ENCODE peak calls at places on chromosomes 13 and 19, in seven cellular contexts. One of them, this sample, is unnamed. For H3K4me1, the result is how much of the 10 kb centered on the place peaks cover.

GRCh38 chr19:45404557-45405434 is at the start of gene PPP1R13L:
- DNase-seq in ovary: peak
- DNase-seq in body of pancreas: peak
- DNase-seq in GM12878: peak
- DNase-seq in A549: peak
- DNase-seq in heart left ventricle: peak
- DNase-seq in right lobe of liver: peak
- DNase-seq in this sample: peak

GRCh38 chr19:23093832-23094231 is 23.0 kb upstream of the ZNF730 start:
- DNase-seq in right lobe of liver: no peak
- DNase-seq in heart left ventricle: no peak
- DNase-seq in body of pancreas: no peak
- DNase-seq in A549: no peak
- DNase-seq in ovary: no peak
- DNase-seq in GM12878: no peak
- DNase-seq in this sample: no peak

GRCh38 chr13:99464441-99464949 is 36.8 kb upstream of the TM9SF2 start:
- DNase-seq in body of pancreas: no peak
- DNase-seq in A549: no peak
- DNase-seq in ovary: no peak
- DNase-seq in GM12878: no peak
- DNase-seq in heart left ventricle: no peak
- DNase-seq in right lobe of liver: no peak
- DNase-seq in this sample: no peak

GRCh38 chr13:102677122-102677521 is 17.7 kb downstream of the METTL21C start:
- DNase-seq in heart left ventricle: no peak
- DNase-seq in GM12878: no peak
- DNase-seq in A549: no peak
- DNase-seq in ovary: no peak
- DNase-seq in body of pancreas: no peak
- DNase-seq in right lobe of liver: no peak
- DNase-seq in this sample: no peak

GRCh38 chr19:15730538-15730937 is 2.7 kb downstream of the OR10H2 start:
- DNase-seq in body of pancreas: no peak
- DNase-seq in GM12878: no peak
- DNase-seq in heart left ventricle: no peak
- DNase-seq in right lobe of liver: no peak
- DNase-seq in A549: no peak
- DNase-seq in ovary: no peak
- DNase-seq in this sample: no peak

GRCh38 chr13:106468207-106468606 is 67.3 kb downstream of the EFNB2 start:
- DNase-seq in ovary: no peak
- DNase-seq in GM12878: no peak
- DNase-seq in A549: no peak
- DNase-seq in right lobe of liver: no peak
- DNase-seq in body of pancreas: no peak
- DNase-seq in heart left ventricle: peak
- DNase-seq in this sample: no peak

GRCh38 chr19:47613165-47614146 is 4.5 kb downstream of the BICRA start:
- DNase-seq in body of pancreas: no peak
- DNase-seq in right lobe of liver: no peak
- DNase-seq in heart left ventricle: no peak
- DNase-seq in ovary: peak
- DNase-seq in GM12878: no peak
- DNase-seq in A549: no peak
- DNase-seq in this sample: no peak

GRCh38 chr13:31722684-31723083 is 16.6 kb upstream of the RXFP2 start:
- DNase-seq in ovary: no peak
- DNase-seq in heart left ventricle: no peak
- DNase-seq in body of pancreas: no peak
- DNase-seq in right lobe of liver: no peak
- DNase-seq in A549: no peak
- DNase-seq in GM12878: no peak
- DNase-seq in this sample: no peak

GRCh38 chr13:50080856-50081105 is 65.5 kb downstream of the KCNRG start:
- DNase-seq in A549: no peak
- DNase-seq in body of pancreas: no peak
- DNase-seq in heart left ventricle: no peak
- DNase-seq in GM12878: no peak
- DNase-seq in right lobe of liver: no peak
- DNase-seq in ovary: no peak
- DNase-seq in this sample: no peak

GRCh38 chr13:50080158-50080855 is 65.1 kb downstream of the KCNRG start:
- DNase-seq in ovary: peak
- DNase-seq in body of pancreas: peak
- DNase-seq in GM12878: no peak
- DNase-seq in right lobe of liver: no peak
- DNase-seq in A549: no peak
- DNase-seq in heart left ventricle: no peak
- DNase-seq in this sample: peak

GRCh38 chr13:50081106-50081898 is 66.1 kb downstream of the KCNRG start:
- DNase-seq in A549: no peak
- DNase-seq in right lobe of liver: peak
- DNase-seq in ovary: peak
- DNase-seq in GM12878: no peak
- DNase-seq in heart left ventricle: peak
- DNase-seq in body of pancreas: peak
- DNase-seq in this sample: peak

GRCh38 chr13:50081899-50082425 is 66.7 kb downstream of the KCNRG start:
- DNase-seq in GM12878: peak
- DNase-seq in heart left ventricle: peak
- DNase-seq in ovary: peak
- DNase-seq in right lobe of liver: peak
- DNase-seq in body of pancreas: peak
- DNase-seq in A549: peak
- DNase-seq in this sample: peak

DNA sequence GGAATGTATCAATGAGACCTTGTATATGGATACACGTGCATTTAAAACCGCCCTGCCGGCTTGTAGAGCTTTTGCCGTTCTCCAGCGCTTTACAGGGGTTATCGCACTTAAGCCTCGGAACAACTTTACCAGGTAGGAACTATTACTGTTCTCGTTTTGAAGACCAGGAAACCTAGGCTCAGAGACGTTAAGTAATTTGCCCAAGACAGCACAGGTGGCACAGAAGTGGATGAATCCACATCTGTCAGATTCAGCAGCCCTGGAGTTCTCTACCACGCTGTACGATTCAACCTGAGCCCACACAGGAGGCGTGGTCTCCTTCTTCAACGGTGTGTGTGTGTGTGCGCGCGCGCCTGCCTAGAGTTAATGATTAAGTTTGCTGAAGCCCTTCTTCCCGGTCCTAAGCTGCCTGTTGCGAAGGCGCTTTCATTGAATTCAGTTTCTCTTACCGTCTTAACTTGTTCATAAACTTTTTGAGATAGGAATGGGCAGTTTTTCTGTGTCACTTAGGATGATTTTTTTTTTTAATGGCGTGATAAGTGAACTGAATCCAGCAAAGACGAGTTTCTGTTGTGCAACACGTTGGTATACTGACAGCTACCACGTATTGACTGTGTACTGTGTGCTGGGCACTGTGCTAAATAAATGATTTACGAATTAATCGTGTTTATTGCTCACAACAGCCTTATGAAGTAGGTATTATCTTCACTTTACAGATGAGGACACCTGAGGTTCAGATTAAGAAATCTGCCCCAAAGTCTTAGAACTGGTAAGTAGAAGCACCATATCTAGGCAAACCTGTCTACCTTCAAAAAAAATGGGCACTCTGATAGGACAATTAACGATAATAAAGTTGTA is 67.4 kb downstream of the KCNRG start:
- DNase-seq in ovary: peak
- DNase-seq in right lobe of liver: peak
- DNase-seq in body of pancreas: peak
- DNase-seq in GM12878: peak
- DNase-seq in heart left ventricle: peak
- DNase-seq in A549: peak
- DNase-seq in this sample: peak
- TF ChIP-seq POLR2A in ovary: no peak
- TF ChIP-seq POLR2A in right lobe of liver: peak
- TF ChIP-seq POLR2A in body of pancreas: no peak
- TF ChIP-seq POLR2A in GM12878: peak
- TF ChIP-seq POLR2A in heart left ventricle: no peak
- TF ChIP-seq POLR2A in A549: peak
- TF ChIP-seq POLR2A in this sample: no peak

DNA sequence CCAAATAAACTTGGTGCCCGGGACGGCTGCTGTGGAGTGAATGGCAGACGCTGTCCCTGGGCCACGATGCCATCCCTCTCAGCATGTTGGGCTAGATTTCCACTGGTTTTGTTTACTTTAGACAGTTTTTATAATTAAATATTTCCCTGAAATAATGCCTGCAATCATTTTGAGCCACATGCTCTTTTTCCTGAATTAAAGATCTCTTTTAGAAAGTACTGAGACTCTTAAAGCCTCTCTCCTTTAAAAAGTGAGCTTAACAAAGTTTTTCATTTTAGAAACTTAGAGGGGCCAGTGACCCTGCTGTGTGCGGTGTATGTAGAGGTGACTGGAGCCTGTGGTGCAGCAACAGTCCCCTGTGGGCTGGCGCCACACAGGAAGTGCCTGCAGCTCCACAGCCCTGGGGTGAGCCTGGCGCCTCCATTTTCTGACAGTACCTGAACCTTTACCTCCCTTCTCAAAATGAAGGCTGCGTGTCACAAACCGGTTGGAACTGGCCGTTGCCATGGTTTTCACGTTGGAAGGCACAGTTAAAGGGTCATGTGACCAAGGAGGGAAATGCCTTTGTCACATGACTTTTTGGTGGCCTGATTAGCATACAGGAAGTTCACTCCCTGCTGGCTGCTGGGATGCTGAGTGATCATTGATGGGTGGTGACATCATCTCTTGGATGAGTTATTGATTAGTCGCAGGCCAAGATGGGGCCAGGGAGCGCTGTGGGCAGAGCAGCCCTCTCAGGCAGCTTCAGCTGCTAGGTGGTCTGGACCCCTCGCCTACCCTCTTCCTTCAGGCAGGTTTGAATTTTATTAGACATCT is 26.3 kb downstream of the TSSK6 start:
- DNase-seq in A549: peak
- DNase-seq in heart left ventricle: peak
- DNase-seq in body of pancreas: peak
- DNase-seq in right lobe of liver: peak
- DNase-seq in ovary: peak
- DNase-seq in GM12878: peak
- DNase-seq in this sample: peak
- H3K4me1 ChIP-seq in A549: under half
- H3K4me1 ChIP-seq in heart left ventricle: half or more
- H3K4me1 ChIP-seq in body of pancreas: half or more
- H3K4me1 ChIP-seq in right lobe of liver: under half
- H3K4me1 ChIP-seq in ovary: under half
- H3K4me1 ChIP-seq in GM12878: under half
- H3K4me1 ChIP-seq in this sample: under half

DNA sequence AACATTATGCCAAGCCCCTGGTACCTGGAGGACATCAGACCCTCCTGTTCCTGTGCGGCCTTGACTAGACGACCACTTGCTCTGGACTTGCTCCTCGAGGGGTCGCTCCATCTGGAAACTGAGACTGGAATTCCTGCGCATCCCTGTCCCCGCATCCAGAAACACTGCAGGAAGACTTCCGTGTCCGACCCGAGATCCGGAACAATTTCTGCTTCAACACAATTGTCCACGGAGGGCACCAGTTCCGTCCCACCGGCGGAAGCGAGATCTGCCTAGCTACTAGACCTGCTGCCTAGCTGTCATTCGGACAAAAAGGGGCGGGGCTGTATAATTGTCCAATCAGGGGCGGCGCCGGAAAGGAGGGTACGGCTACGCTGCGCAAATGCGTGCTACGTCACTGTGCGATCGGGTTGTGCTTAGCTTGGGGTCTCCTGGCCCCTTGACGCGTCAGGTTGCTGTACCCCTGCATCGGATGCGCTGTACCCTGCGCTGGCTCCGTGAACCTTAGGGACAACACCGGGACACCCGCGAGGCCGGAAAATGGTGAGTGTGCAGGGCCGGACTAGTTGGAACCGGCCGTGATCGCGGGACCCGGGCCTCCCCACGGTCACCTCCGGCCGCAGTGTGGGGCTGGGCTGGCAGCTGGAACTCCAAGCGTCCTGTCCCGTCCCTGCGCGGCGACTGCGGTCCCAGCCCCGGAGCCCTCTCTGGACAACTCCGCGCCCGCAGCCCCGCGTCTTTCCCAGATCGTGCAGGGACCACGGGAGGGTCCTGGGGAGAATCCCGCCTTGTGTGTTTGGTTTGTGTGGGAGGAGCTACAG is at the start of the genes ZNF490 and ZNF791:
- DNase-seq in ovary: peak
- DNase-seq in right lobe of liver: peak
- DNase-seq in GM12878: peak
- DNase-seq in A549: peak
- DNase-seq in heart left ventricle: peak
- DNase-seq in body of pancreas: peak
- DNase-seq in this sample: peak
- TF ChIP-seq POLR2A in ovary: peak
- TF ChIP-seq POLR2A in right lobe of liver: peak
- TF ChIP-seq POLR2A in GM12878: peak
- TF ChIP-seq POLR2A in A549: peak
- TF ChIP-seq POLR2A in heart left ventricle: peak
- TF ChIP-seq POLR2A in body of pancreas: peak
- TF ChIP-seq POLR2A in this sample: peak

GRCh38 chr19:19403373-19403901 is 2.0 kb upstream of the GATAD2A start:
- DNase-seq in heart left ventricle: no peak
- DNase-seq in GM12878: no peak
- DNase-seq in body of pancreas: peak
- DNase-seq in ovary: no peak
- DNase-seq in A549: no peak
- DNase-seq in right lobe of liver: no peak
- DNase-seq in this sample: no peak

GRCh38 chr19:19406878-19407639 is 1.6 kb downstream of the GATAD2A start:
- DNase-seq in ovary: no peak
- DNase-seq in GM12878: no peak
- DNase-seq in heart left ventricle: peak
- DNase-seq in body of pancreas: peak
- DNase-seq in A549: no peak
- DNase-seq in right lobe of liver: no peak
- DNase-seq in this sample: no peak

GRCh38 chr19:19405919-19406877 is 723 bp downstream of the GATAD2A start:
- DNase-seq in body of pancreas: peak
- DNase-seq in A549: no peak
- DNase-seq in right lobe of liver: peak
- DNase-seq in GM12878: no peak
- DNase-seq in heart left ventricle: peak
- DNase-seq in ovary: peak
- DNase-seq in this sample: peak

GRCh38 chr19:19402656-19403372 is 2.7 kb upstream of the GATAD2A start:
- DNase-seq in A549: no peak
- DNase-seq in GM12878: no peak
- DNase-seq in ovary: no peak
- DNase-seq in right lobe of liver: no peak
- DNase-seq in heart left ventricle: no peak
- DNase-seq in body of pancreas: no peak
- DNase-seq in this sample: no peak

DNA sequence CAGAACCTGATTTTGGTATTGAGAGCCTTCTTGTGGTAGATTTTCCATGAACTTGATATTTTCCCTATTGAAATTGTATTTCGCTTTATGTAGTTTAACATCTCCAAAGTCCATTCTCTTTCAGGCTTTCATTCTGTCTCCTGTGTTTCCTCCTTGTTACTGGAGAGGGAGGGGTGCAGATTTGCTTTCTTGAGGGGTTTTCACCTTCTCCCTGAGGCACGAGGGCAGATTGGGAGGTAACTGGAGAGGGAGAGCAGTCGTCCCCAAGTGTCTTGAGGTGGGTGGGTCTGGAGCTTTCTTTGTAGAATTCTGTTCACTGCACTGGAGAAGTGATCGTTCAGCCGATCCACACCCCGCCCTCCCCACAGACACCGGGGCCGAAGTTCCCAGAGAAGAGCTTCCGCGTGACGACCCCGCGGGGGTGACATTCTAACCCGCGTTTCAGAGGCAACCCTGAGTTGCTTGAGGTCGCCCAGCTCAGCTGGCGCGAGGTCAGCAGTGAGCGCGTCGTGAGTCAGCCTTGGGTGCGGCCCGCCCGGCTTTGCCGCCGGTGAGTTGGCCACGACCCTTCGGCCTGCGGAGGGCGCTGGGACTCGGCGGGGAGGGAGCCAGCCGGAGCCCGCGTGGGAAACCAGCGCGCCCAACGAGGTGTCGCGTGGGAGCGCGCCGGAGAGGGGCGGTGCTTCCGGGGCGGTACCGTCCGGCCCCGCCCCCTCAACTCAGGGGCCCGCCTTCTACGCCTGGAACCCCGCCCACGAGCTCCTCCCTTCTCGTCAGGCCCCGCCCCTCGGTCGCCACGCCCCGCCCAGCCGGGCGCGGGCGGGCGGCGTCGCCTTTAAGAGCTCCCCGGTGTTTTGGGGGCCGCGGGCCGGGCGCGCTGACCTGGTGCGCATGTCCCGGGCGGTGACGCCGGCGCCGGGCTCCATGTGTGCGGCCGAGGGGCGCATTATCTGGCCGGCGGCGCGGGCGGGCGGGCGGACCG is at the start of gene GATAD2A:
- DNase-seq in GM12878: peak
- DNase-seq in body of pancreas: peak
- DNase-seq in heart left ventricle: peak
- DNase-seq in ovary: peak
- DNase-seq in A549: peak
- DNase-seq in right lobe of liver: peak
- DNase-seq in this sample: peak
- H3K4me1 ChIP-seq in GM12878: under half
- H3K4me1 ChIP-seq in body of pancreas: half or more
- H3K4me1 ChIP-seq in heart left ventricle: under half
- H3K4me1 ChIP-seq in ovary: under half
- H3K4me1 ChIP-seq in A549: under half
- H3K4me1 ChIP-seq in right lobe of liver: under half
- H3K4me1 ChIP-seq in this sample: under half

This sample was measured in uterus.